ENCODE peak calls at places on chromosomes 3 and 15, in seven cellular contexts. One of them, this sample, is unnamed.

GRCh38 chr3:146065573-146066006 is 95.4 kb downstream of the PLOD2 start:
- DNase-seq in AG09319: peak
- DNase-seq in putamen: peak
- DNase-seq in NCI-H69: peak
- DNase-seq in MM.1S: peak
- DNase-seq in stimulated activated CD8-positive, alpha-beta memory T cell treated with anti-CD3 and anti-CD28 coated beads, Interleukin-7, amount 100 ng/mL, for 4 hours: no peak
- DNase-seq in colonic mucosa: peak
- DNase-seq in this sample: peak

GRCh38 chr3:122988507-122988906 is 39.1 kb downstream of the SEMA5B start:
- DNase-seq in putamen: no peak
- DNase-seq in stimulated activated CD8-positive, alpha-beta memory T cell treated with anti-CD3 and anti-CD28 coated beads, Interleukin-7, amount 100 ng/mL, for 4 hours: no peak
- DNase-seq in colonic mucosa: no peak
- DNase-seq in AG09319: no peak
- DNase-seq in MM.1S: no peak
- DNase-seq in NCI-H69: peak
- DNase-seq in this sample: no peak

GRCh38 chr3:146542179-146542578 is 2.2 kb downstream of the PLSCR1 start:
- DNase-seq in stimulated activated CD8-positive, alpha-beta memory T cell treated with anti-CD3 and anti-CD28 coated beads, Interleukin-7, amount 100 ng/mL, for 4 hours: no peak
- DNase-seq in AG09319: no peak
- DNase-seq in MM.1S: no peak
- DNase-seq in colonic mucosa: no peak
- DNase-seq in putamen: no peak
- DNase-seq in NCI-H69: no peak
- DNase-seq in this sample: peak

GRCh38 chr3:166362698-166363097 is 525.5 kb upstream of the BCHE start:
- DNase-seq in MM.1S: no peak
- DNase-seq in stimulated activated CD8-positive, alpha-beta memory T cell treated with anti-CD3 and anti-CD28 coated beads, Interleukin-7, amount 100 ng/mL, for 4 hours: no peak
- DNase-seq in AG09319: no peak
- DNase-seq in colonic mucosa: no peak
- DNase-seq in putamen: no peak
- DNase-seq in NCI-H69: peak
- DNase-seq in this sample: no peak

GRCh38 chr3:69200384-69201068 is 78.1 kb upstream of the LMOD3 start:
- DNase-seq in stimulated activated CD8-positive, alpha-beta memory T cell treated with anti-CD3 and anti-CD28 coated beads, Interleukin-7, amount 100 ng/mL, for 4 hours: peak
- DNase-seq in colonic mucosa: peak
- DNase-seq in putamen: peak
- DNase-seq in AG09319: no peak
- DNase-seq in NCI-H69: peak
- DNase-seq in MM.1S: peak
- DNase-seq in this sample: peak

GRCh38 chr15:85515212-85515611 is 134.8 kb downstream of the AKAP13 start:
- DNase-seq in stimulated activated CD8-positive, alpha-beta memory T cell treated with anti-CD3 and anti-CD28 coated beads, Interleukin-7, amount 100 ng/mL, for 4 hours: no peak
- DNase-seq in putamen: no peak
- DNase-seq in AG09319: no peak
- DNase-seq in NCI-H69: peak
- DNase-seq in colonic mucosa: no peak
- DNase-seq in MM.1S: no peak
- DNase-seq in this sample: no peak

GRCh38 chr3:46495901-46496456 is 1.8 kb upstream of the RTP3 start:
- DNase-seq in colonic mucosa: no peak
- DNase-seq in MM.1S: no peak
- DNase-seq in stimulated activated CD8-positive, alpha-beta memory T cell treated with anti-CD3 and anti-CD28 coated beads, Interleukin-7, amount 100 ng/mL, for 4 hours: no peak
- DNase-seq in AG09319: peak
- DNase-seq in NCI-H69: no peak
- DNase-seq in putamen: no peak
- DNase-seq in this sample: peak

GRCh38 chr15:67840747-67841634 is 1.1 kb upstream of the RNU6-1 start:
- DNase-seq in putamen: peak
- DNase-seq in MM.1S: no peak
- DNase-seq in stimulated activated CD8-positive, alpha-beta memory T cell treated with anti-CD3 and anti-CD28 coated beads, Interleukin-7, amount 100 ng/mL, for 4 hours: no peak
- DNase-seq in NCI-H69: peak
- DNase-seq in colonic mucosa: peak
- DNase-seq in AG09319: no peak
- DNase-seq in this sample: peak

GRCh38 chr3:128875556-128876120 is 3.8 kb upstream of the ACAD9 start:
- DNase-seq in NCI-H69: peak
- DNase-seq in putamen: peak
- DNase-seq in MM.1S: peak
- DNase-seq in colonic mucosa: peak
- DNase-seq in AG09319: no peak
- DNase-seq in stimulated activated CD8-positive, alpha-beta memory T cell treated with anti-CD3 and anti-CD28 coated beads, Interleukin-7, amount 100 ng/mL, for 4 hours: peak
- DNase-seq in this sample: no peak

GRCh38 chr3:42780892-42781700 is 8.0 kb upstream of the CCDC13 start:
- DNase-seq in stimulated activated CD8-positive, alpha-beta memory T cell treated with anti-CD3 and anti-CD28 coated beads, Interleukin-7, amount 100 ng/mL, for 4 hours: no peak
- DNase-seq in AG09319: no peak
- DNase-seq in MM.1S: peak
- DNase-seq in NCI-H69: peak
- DNase-seq in colonic mucosa: peak
- DNase-seq in putamen: peak
- DNase-seq in this sample: peak

GRCh38 chr15:59199775-59200465 is 6.7 kb upstream of the LDHAL6B start:
- DNase-seq in AG09319: no peak
- DNase-seq in putamen: no peak
- DNase-seq in MM.1S: no peak
- DNase-seq in stimulated activated CD8-positive, alpha-beta memory T cell treated with anti-CD3 and anti-CD28 coated beads, Interleukin-7, amount 100 ng/mL, for 4 hours: no peak
- DNase-seq in colonic mucosa: no peak
- DNase-seq in NCI-H69: no peak
- DNase-seq in this sample: peak

GRCh38 chr3:53324011-53324544 is 23.3 kb downstream of the DCP1A start:
- DNase-seq in NCI-H69: no peak
- DNase-seq in stimulated activated CD8-positive, alpha-beta memory T cell treated with anti-CD3 and anti-CD28 coated beads, Interleukin-7, amount 100 ng/mL, for 4 hours: no peak
- DNase-seq in putamen: no peak
- DNase-seq in AG09319: no peak
- DNase-seq in colonic mucosa: no peak
- DNase-seq in MM.1S: no peak
- DNase-seq in this sample: no peak

GRCh38 chr3:131260525-131260924 is 121.0 kb upstream of the NUDT16 start:
- DNase-seq in AG09319: no peak
- DNase-seq in colonic mucosa: no peak
- DNase-seq in MM.1S: no peak
- DNase-seq in NCI-H69: no peak
- DNase-seq in putamen: no peak
- DNase-seq in stimulated activated CD8-positive, alpha-beta memory T cell treated with anti-CD3 and anti-CD28 coated beads, Interleukin-7, amount 100 ng/mL, for 4 hours: no peak
- DNase-seq in this sample: peak

GRCh38 chr15:28978661-28979060 is 92.9 kb downstream of the APBA2 start:
- DNase-seq in AG09319: no peak
- DNase-seq in colonic mucosa: no peak
- DNase-seq in stimulated activated CD8-positive, alpha-beta memory T cell treated with anti-CD3 and anti-CD28 coated beads, Interleukin-7, amount 100 ng/mL, for 4 hours: no peak
- DNase-seq in NCI-H69: no peak
- DNase-seq in putamen: no peak
- DNase-seq in MM.1S: no peak
- DNase-seq in this sample: no peak

GRCh38 chr3:9976736-9977709 is 9.6 kb downstream of the EMC3 start:
- DNase-seq in NCI-H69: peak
- DNase-seq in MM.1S: no peak
- DNase-seq in AG09319: peak
- DNase-seq in colonic mucosa: peak
- DNase-seq in stimulated activated CD8-positive, alpha-beta memory T cell treated with anti-CD3 and anti-CD28 coated beads, Interleukin-7, amount 100 ng/mL, for 4 hours: no peak
- DNase-seq in putamen: peak
- DNase-seq in this sample: peak

GRCh38 chr3:102483556-102483955 is 48.7 kb downstream of the ZPLD1 start:
- DNase-seq in MM.1S: no peak
- DNase-seq in NCI-H69: no peak
- DNase-seq in stimulated activated CD8-positive, alpha-beta memory T cell treated with anti-CD3 and anti-CD28 coated beads, Interleukin-7, amount 100 ng/mL, for 4 hours: no peak
- DNase-seq in AG09319: no peak
- DNase-seq in putamen: no peak
- DNase-seq in colonic mucosa: no peak
- DNase-seq in this sample: no peak

GRCh38 chr3:160921020-160921635 is 165.1 kb downstream of the PPM1L start:
- DNase-seq in AG09319: peak
- DNase-seq in stimulated activated CD8-positive, alpha-beta memory T cell treated with anti-CD3 and anti-CD28 coated beads, Interleukin-7, amount 100 ng/mL, for 4 hours: no peak
- DNase-seq in NCI-H69: peak
- DNase-seq in MM.1S: no peak
- DNase-seq in colonic mucosa: no peak
- DNase-seq in putamen: no peak
- DNase-seq in this sample: peak

GRCh38 chr15:57527382-57528091 is 64.2 kb upstream of the MYZAP start:
- DNase-seq in colonic mucosa: no peak
- DNase-seq in NCI-H69: peak
- DNase-seq in putamen: peak
- DNase-seq in MM.1S: peak
- DNase-seq in stimulated activated CD8-positive, alpha-beta memory T cell treated with anti-CD3 and anti-CD28 coated beads, Interleukin-7, amount 100 ng/mL, for 4 hours: no peak
- DNase-seq in AG09319: peak
- DNase-seq in this sample: peak

GRCh38 chr3:120550546-120550945 is 45.6 kb upstream of the NDUFB4 start:
- DNase-seq in stimulated activated CD8-positive, alpha-beta memory T cell treated with anti-CD3 and anti-CD28 coated beads, Interleukin-7, amount 100 ng/mL, for 4 hours: no peak
- DNase-seq in putamen: no peak
- DNase-seq in NCI-H69: no peak
- DNase-seq in colonic mucosa: no peak
- DNase-seq in MM.1S: no peak
- DNase-seq in AG09319: peak
- DNase-seq in this sample: peak

GRCh38 chr15:77634266-77634962 is 1.7 kb upstream of the LINGO1 start:
- DNase-seq in MM.1S: peak
- DNase-seq in AG09319: no peak
- DNase-seq in stimulated activated CD8-positive, alpha-beta memory T cell treated with anti-CD3 and anti-CD28 coated beads, Interleukin-7, amount 100 ng/mL, for 4 hours: peak
- DNase-seq in putamen: no peak
- DNase-seq in NCI-H69: peak
- DNase-seq in colonic mucosa: peak
- DNase-seq in this sample: peak

GRCh38 chr15:50707878-50708427 is 21.4 kb upstream of the TRPM7 start:
- DNase-seq in stimulated activated CD8-positive, alpha-beta memory T cell treated with anti-CD3 and anti-CD28 coated beads, Interleukin-7, amount 100 ng/mL, for 4 hours: no peak
- DNase-seq in AG09319: no peak
- DNase-seq in putamen: no peak
- DNase-seq in MM.1S: no peak
- DNase-seq in colonic mucosa: no peak
- DNase-seq in NCI-H69: no peak
- DNase-seq in this sample: no peak

GRCh38 chr3:105448338-105448982 is 81.8 kb downstream of the ALCAM start:
- DNase-seq in MM.1S: no peak
- DNase-seq in AG09319: no peak
- DNase-seq in stimulated activated CD8-positive, alpha-beta memory T cell treated with anti-CD3 and anti-CD28 coated beads, Interleukin-7, amount 100 ng/mL, for 4 hours: no peak
- DNase-seq in colonic mucosa: no peak
- DNase-seq in NCI-H69: peak
- DNase-seq in putamen: peak
- DNase-seq in this sample: no peak

GRCh38 chr3:95994338-95994737 is 820.1 kb upstream of the EPHA6 start:
- DNase-seq in putamen: no peak
- DNase-seq in colonic mucosa: no peak
- DNase-seq in NCI-H69: no peak
- DNase-seq in AG09319: no peak
- DNase-seq in MM.1S: no peak
- DNase-seq in stimulated activated CD8-positive, alpha-beta memory T cell treated with anti-CD3 and anti-CD28 coated beads, Interleukin-7, amount 100 ng/mL, for 4 hours: no peak
- DNase-seq in this sample: no peak

GRCh38 chr3:177894021-177894690 is 642.1 kb upstream of the KCNMB2 start:
- DNase-seq in colonic mucosa: no peak
- DNase-seq in stimulated activated CD8-positive, alpha-beta memory T cell treated with anti-CD3 and anti-CD28 coated beads, Interleukin-7, amount 100 ng/mL, for 4 hours: no peak
- DNase-seq in NCI-H69: no peak
- DNase-seq in AG09319: no peak
- DNase-seq in putamen: no peak
- DNase-seq in MM.1S: no peak
- DNase-seq in this sample: no peak

GRCh38 chr3:14152233-14152962 is 26.0 kb downstream of the XPC start:
- DNase-seq in AG09319: no peak
- DNase-seq in NCI-H69: no peak
- DNase-seq in putamen: no peak
- DNase-seq in MM.1S: peak
- DNase-seq in colonic mucosa: no peak
- DNase-seq in stimulated activated CD8-positive, alpha-beta memory T cell treated with anti-CD3 and anti-CD28 coated beads, Interleukin-7, amount 100 ng/mL, for 4 hours: no peak
- DNase-seq in this sample: no peak

GRCh38 chr3:37987751-37988179 is 2.8 kb upstream of the VILL start:
- DNase-seq in stimulated activated CD8-positive, alpha-beta memory T cell treated with anti-CD3 and anti-CD28 coated beads, Interleukin-7, amount 100 ng/mL, for 4 hours: no peak
- DNase-seq in colonic mucosa: peak
- DNase-seq in NCI-H69: no peak
- DNase-seq in AG09319: no peak
- DNase-seq in MM.1S: no peak
- DNase-seq in putamen: no peak
- DNase-seq in this sample: no peak

GRCh38 chr15:88219623-88220022 is 36.9 kb downstream of the NTRK3 start:
- DNase-seq in NCI-H69: no peak
- DNase-seq in stimulated activated CD8-positive, alpha-beta memory T cell treated with anti-CD3 and anti-CD28 coated beads, Interleukin-7, amount 100 ng/mL, for 4 hours: no peak
- DNase-seq in putamen: no peak
- DNase-seq in colonic mucosa: no peak
- DNase-seq in MM.1S: no peak
- DNase-seq in AG09319: no peak
- DNase-seq in this sample: no peak

GRCh38 chr3:123732447-123732846 is 147.6 kb upstream of the HACD2 start:
- DNase-seq in MM.1S: no peak
- DNase-seq in stimulated activated CD8-positive, alpha-beta memory T cell treated with anti-CD3 and anti-CD28 coated beads, Interleukin-7, amount 100 ng/mL, for 4 hours: no peak
- DNase-seq in AG09319: no peak
- DNase-seq in putamen: no peak
- DNase-seq in colonic mucosa: no peak
- DNase-seq in NCI-H69: no peak
- DNase-seq in this sample: no peak

GRCh38 chr15:99315636-99316035 is 64.4 kb downstream of the LRRC28 start:
- DNase-seq in putamen: no peak
- DNase-seq in colonic mucosa: no peak
- DNase-seq in MM.1S: no peak
- DNase-seq in NCI-H69: no peak
- DNase-seq in stimulated activated CD8-positive, alpha-beta memory T cell treated with anti-CD3 and anti-CD28 coated beads, Interleukin-7, amount 100 ng/mL, for 4 hours: no peak
- DNase-seq in AG09319: no peak
- DNase-seq in this sample: no peak

GRCh38 chr15:92820233-92821021 is 79.7 kb upstream of the CHD2 start:
- DNase-seq in MM.1S: peak
- DNase-seq in colonic mucosa: peak
- DNase-seq in putamen: peak
- DNase-seq in stimulated activated CD8-positive, alpha-beta memory T cell treated with anti-CD3 and anti-CD28 coated beads, Interleukin-7, amount 100 ng/mL, for 4 hours: peak
- DNase-seq in NCI-H69: peak
- DNase-seq in AG09319: peak
- DNase-seq in this sample: peak

GRCh38 chr3:100047455-100048141 is 66.7 kb downstream of the FILIP1L start:
- DNase-seq in putamen: no peak
- DNase-seq in AG09319: no peak
- DNase-seq in MM.1S: peak
- DNase-seq in colonic mucosa: peak
- DNase-seq in stimulated activated CD8-positive, alpha-beta memory T cell treated with anti-CD3 and anti-CD28 coated beads, Interleukin-7, amount 100 ng/mL, for 4 hours: no peak
- DNase-seq in NCI-H69: peak
- DNase-seq in this sample: peak

GRCh38 chr3:116233921-116234320 is 211.4 kb downstream of the LSAMP start:
- DNase-seq in MM.1S: no peak
- DNase-seq in putamen: no peak
- DNase-seq in AG09319: no peak
- DNase-seq in NCI-H69: peak
- DNase-seq in stimulated activated CD8-positive, alpha-beta memory T cell treated with anti-CD3 and anti-CD28 coated beads, Interleukin-7, amount 100 ng/mL, for 4 hours: no peak
- DNase-seq in colonic mucosa: no peak
- DNase-seq in this sample: no peak

GRCh38 chr15:27535445-27536129 is 563.5 kb downstream of the OCA2 start:
- DNase-seq in MM.1S: no peak
- DNase-seq in stimulated activated CD8-positive, alpha-beta memory T cell treated with anti-CD3 and anti-CD28 coated beads, Interleukin-7, amount 100 ng/mL, for 4 hours: no peak
- DNase-seq in colonic mucosa: no peak
- DNase-seq in putamen: no peak
- DNase-seq in NCI-H69: no peak
- DNase-seq in AG09319: no peak
- DNase-seq in this sample: no peak

GRCh38 chr3:128194843-128195242 is 41.6 kb downstream of the EEFSEC start:
- DNase-seq in AG09319: no peak
- DNase-seq in colonic mucosa: no peak
- DNase-seq in MM.1S: no peak
- DNase-seq in stimulated activated CD8-positive, alpha-beta memory T cell treated with anti-CD3 and anti-CD28 coated beads, Interleukin-7, amount 100 ng/mL, for 4 hours: no peak
- DNase-seq in NCI-H69: no peak
- DNase-seq in putamen: no peak
- DNase-seq in this sample: no peak

GRCh38 chr3:119279101-119279554 is 15.1 kb upstream of the ARHGAP31 start:
- DNase-seq in stimulated activated CD8-positive, alpha-beta memory T cell treated with anti-CD3 and anti-CD28 coated beads, Interleukin-7, amount 100 ng/mL, for 4 hours: no peak
- DNase-seq in putamen: no peak
- DNase-seq in AG09319: no peak
- DNase-seq in NCI-H69: peak
- DNase-seq in MM.1S: no peak
- DNase-seq in colonic mucosa: no peak
- DNase-seq in this sample: no peak

GRCh38 chr3:187827723-187828122 is 82.5 kb upstream of the BCL6 start:
- DNase-seq in AG09319: no peak
- DNase-seq in stimulated activated CD8-positive, alpha-beta memory T cell treated with anti-CD3 and anti-CD28 coated beads, Interleukin-7, amount 100 ng/mL, for 4 hours: no peak
- DNase-seq in putamen: no peak
- DNase-seq in colonic mucosa: no peak
- DNase-seq in MM.1S: no peak
- DNase-seq in NCI-H69: no peak
- DNase-seq in this sample: no peak

This sample was measured in AG10803.